ENCODE peak calls at places on chromosome 6, in four cellular contexts. K is hypothalamus; D is LoVo; Y is stimulated activated CD8-positive, alpha-beta memory T cell treated with anti-CD3 and anti-CD28 coated beads, Interleukin-15, amount 100 ng/mL, for 24 hours. V is an unnamed sample.

GRCh38 chr6:55319961-55320690 is 7.1 kb upstream of the GFRAL start:
- DNase-seq in K (no peak), D (no peak), Y (no peak), V (no peak)

GRCh38 chr6:35089935-35090505 is 51.1 kb downstream of the TCP11 start:
- DNase-seq in K (no peak), D (no peak), Y (no peak), V (no peak)

GRCh38 chr6:108589244-108589730 is 28.6 kb downstream of the FOXO3 start:
- DNase-seq in K (peak; percentile 55), D (no peak), Y (no peak), V (peak; percentile 77)

GRCh38 chr6:102732908-102733307 is 1339.4 kb downstream of the GRIK2 start:
- DNase-seq in K (no peak), D (no peak), Y (no peak), V (no peak)

GRCh38 chr6:111267764-111268333 is 180.5 kb downstream of the SLC16A10 start:
- DNase-seq in K (no peak), D (no peak), Y (no peak), V (no peak)

GRCh38 chr6:28766426-28766825 is 157.4 kb downstream of the TRIM27 start:
- DNase-seq in K (no peak), D (no peak), Y (no peak), V (no peak)

GRCh38 chr6:43120938-43121913 is 45.1 kb downstream of the PTK7 start:
- DNase-seq in K (no peak), D (no peak), Y (no peak), V (no peak)

GRCh38 chr6:43668151-43669028 is 19.2 kb downstream of the MRPS18A start:
- DNase-seq in K (peak; percentile 48), D (peak; percentile 37), Y (no peak), V (peak; percentile 60)

GRCh38 chr6:31578461-31579118 is 3.2 kb downstream of the TNF start:
- DNase-seq in K (no peak), D (no peak), Y (no peak), V (no peak)

GRCh38 chr6:155100591-155100990 is 105.5 kb downstream of the TIAM2 start:
- DNase-seq in K (no peak), D (no peak), Y (no peak), V (no peak)